ENCODE peak calls at places on chromosomes 7 and 10, in five cellular contexts. One of them, this sample, is unnamed.

GRCh38 chr7:27746978-27747377 is 7.0 kb downstream of the TAX1BP1 start:
- DNase-seq in endothelial cell of umbilical vein: no peak
- DNase-seq in colonic mucosa: no peak
- DNase-seq in IMR-90: peak; percentile 6
- DNase-seq in PC-3: peak; percentile 24
- DNase-seq in this sample: no peak

GRCh38 chr10:78301891-78302738 is 268.5 kb downstream of the RPS24 start:
- DNase-seq in endothelial cell of umbilical vein: no peak
- DNase-seq in colonic mucosa: peak; percentile 18
- DNase-seq in IMR-90: peak; percentile 21
- DNase-seq in PC-3: peak; percentile 68
- DNase-seq in this sample: no peak

GRCh38 chr7:79130715-79131114 is 322.8 kb downstream of the MAGI2 start:
- DNase-seq in endothelial cell of umbilical vein: no peak
- DNase-seq in colonic mucosa: no peak
- DNase-seq in IMR-90: no peak
- DNase-seq in PC-3: no peak
- DNase-seq in this sample: no peak

GRCh38 chr7:102433319-102434038 is at the start of gene ORAI2:
- DNase-seq in endothelial cell of umbilical vein: peak; percentile 54
- DNase-seq in colonic mucosa: peak; percentile 82
- DNase-seq in IMR-90: peak; percentile 59
- DNase-seq in PC-3: peak; percentile 58
- DNase-seq in this sample: peak; percentile 96

GRCh38 chr7:108083980-108084379 is 46.2 kb downstream of the LAMB4 start:
- DNase-seq in endothelial cell of umbilical vein: peak; percentile 51
- DNase-seq in colonic mucosa: no peak
- DNase-seq in IMR-90: peak; percentile 41
- DNase-seq in PC-3: peak; percentile 44
- DNase-seq in this sample: no peak

GRCh38 chr7:33881316-33881715 is 24.0 kb upstream of the BMPER start:
- DNase-seq in endothelial cell of umbilical vein: no peak
- DNase-seq in colonic mucosa: no peak
- DNase-seq in IMR-90: no peak
- DNase-seq in PC-3: no peak
- DNase-seq in this sample: no peak

GRCh38 chr10:117214401-117214800 is 17.1 kb downstream of the KCNK18 start:
- DNase-seq in endothelial cell of umbilical vein: no peak
- DNase-seq in colonic mucosa: no peak
- DNase-seq in IMR-90: peak; percentile 17
- DNase-seq in PC-3: peak; percentile 60
- DNase-seq in this sample: no peak

GRCh38 chr7:79968249-79968648 is 166.4 kb upstream of the GNAI1 start:
- DNase-seq in endothelial cell of umbilical vein: no peak
- DNase-seq in colonic mucosa: no peak
- DNase-seq in IMR-90: no peak
- DNase-seq in PC-3: no peak
- DNase-seq in this sample: no peak

GRCh38 chr7:42222891-42223290 is 14.1 kb downstream of the GLI3 start:
- DNase-seq in endothelial cell of umbilical vein: no peak
- DNase-seq in colonic mucosa: no peak
- DNase-seq in IMR-90: no peak
- DNase-seq in PC-3: no peak
- DNase-seq in this sample: no peak

GRCh38 chr7:11236680-11237079 is 263.0 kb downstream of the PHF14 start:
- DNase-seq in endothelial cell of umbilical vein: no peak
- DNase-seq in colonic mucosa: no peak
- DNase-seq in IMR-90: no peak
- DNase-seq in PC-3: no peak
- DNase-seq in this sample: no peak

GRCh38 chr10:102775201-102775972 is 31.6 kb downstream of the WBP1L start:
- DNase-seq in endothelial cell of umbilical vein: peak; percentile 45
- DNase-seq in colonic mucosa: no peak
- DNase-seq in IMR-90: peak; percentile 15
- DNase-seq in PC-3: no peak
- DNase-seq in this sample: peak; percentile 79

GRCh38 chr10:52677087-52677486 is 95.5 kb downstream of the MBL2 start:
- DNase-seq in endothelial cell of umbilical vein: peak; percentile 54
- DNase-seq in colonic mucosa: no peak
- DNase-seq in IMR-90: no peak
- DNase-seq in PC-3: peak; percentile 36
- DNase-seq in this sample: no peak

GRCh38 chr10:17847586-17848296 is 38.6 kb downstream of the MRC1 start:
- DNase-seq in endothelial cell of umbilical vein: peak; percentile 31
- DNase-seq in colonic mucosa: no peak
- DNase-seq in IMR-90: peak; percentile 34
- DNase-seq in PC-3: peak; percentile 30
- DNase-seq in this sample: no peak

GRCh38 chr7:82054544-82054943 is 284.7 kb upstream of the HGF start:
- DNase-seq in endothelial cell of umbilical vein: no peak
- DNase-seq in colonic mucosa: no peak
- DNase-seq in IMR-90: peak; percentile 58
- DNase-seq in PC-3: no peak
- DNase-seq in this sample: no peak

GRCh38 chr10:58971806-58972491 is 204.5 kb upstream of the PHYHIPL start:
- DNase-seq in endothelial cell of umbilical vein: no peak
- DNase-seq in colonic mucosa: no peak
- DNase-seq in IMR-90: no peak
- DNase-seq in PC-3: no peak
- DNase-seq in this sample: no peak

GRCh38 chr7:116395125-116395791 is 104.3 kb upstream of the CAV2 start:
- DNase-seq in endothelial cell of umbilical vein: peak; percentile 88
- DNase-seq in colonic mucosa: no peak
- DNase-seq in IMR-90: peak; percentile 94
- DNase-seq in PC-3: peak; percentile 92
- DNase-seq in this sample: no peak

GRCh38 chr7:32941181-32941995 is 15.9 kb upstream of the FKBP9 start:
- DNase-seq in endothelial cell of umbilical vein: peak; percentile 31
- DNase-seq in colonic mucosa: peak; percentile 38
- DNase-seq in IMR-90: no peak
- DNase-seq in PC-3: no peak
- DNase-seq in this sample: no peak

GRCh38 chr10:75971402-75972211 is 540.2 kb downstream of the LRMDA start:
- DNase-seq in endothelial cell of umbilical vein: no peak
- DNase-seq in colonic mucosa: no peak
- DNase-seq in IMR-90: peak; percentile 52
- DNase-seq in PC-3: no peak
- DNase-seq in this sample: no peak

GRCh38 chr10:110175406-110175805 is 32.0 kb upstream of the MXI1 start:
- DNase-seq in endothelial cell of umbilical vein: no peak
- DNase-seq in colonic mucosa: no peak
- DNase-seq in IMR-90: peak; percentile 35
- DNase-seq in PC-3: peak; percentile 10
- DNase-seq in this sample: no peak

GRCh38 chr7:92504563-92504962 is 23.8 kb downstream of the PEX1 start:
- DNase-seq in endothelial cell of umbilical vein: no peak
- DNase-seq in colonic mucosa: no peak
- DNase-seq in IMR-90: no peak
- DNase-seq in PC-3: no peak
- DNase-seq in this sample: no peak

GRCh38 chr10:104809288-104810090 is 168.4 kb downstream of the SORCS3 start:
- DNase-seq in endothelial cell of umbilical vein: no peak
- DNase-seq in colonic mucosa: no peak
- DNase-seq in IMR-90: no peak
- DNase-seq in PC-3: peak; percentile 38
- DNase-seq in this sample: no peak

GRCh38 chr7:158966780-158967390 is 110.5 kb downstream of the DYNC2I1 start:
- DNase-seq in endothelial cell of umbilical vein: no peak
- DNase-seq in colonic mucosa: no peak
- DNase-seq in IMR-90: no peak
- DNase-seq in PC-3: no peak
- DNase-seq in this sample: no peak

GRCh38 chr10:123582084-123582989 is 83.8 kb upstream of the GPR26 start:
- DNase-seq in endothelial cell of umbilical vein: peak; percentile 69
- DNase-seq in colonic mucosa: peak; percentile 80
- DNase-seq in IMR-90: peak; percentile 45
- DNase-seq in PC-3: peak; percentile 72
- DNase-seq in this sample: peak; percentile 89

GRCh38 chr10:95266674-95267095 is 24.1 kb downstream of the PDLIM1 start:
- DNase-seq in endothelial cell of umbilical vein: peak; percentile 91
- DNase-seq in colonic mucosa: peak; percentile 42
- DNase-seq in IMR-90: peak; percentile 88
- DNase-seq in PC-3: peak; percentile 55
- DNase-seq in this sample: no peak

GRCh38 chr10:26242752-26243151 is 26.2 kb downstream of the GAD2 start:
- DNase-seq in endothelial cell of umbilical vein: no peak
- DNase-seq in colonic mucosa: no peak
- DNase-seq in IMR-90: no peak
- DNase-seq in PC-3: no peak
- DNase-seq in this sample: no peak

GRCh38 chr7:127678947-127679346 is 27.0 kb downstream of the SND1 start:
- DNase-seq in endothelial cell of umbilical vein: no peak
- DNase-seq in colonic mucosa: no peak
- DNase-seq in IMR-90: peak; percentile 71
- DNase-seq in PC-3: no peak
- DNase-seq in this sample: no peak

GRCh38 chr10:72297281-72297967 is 23.7 kb downstream of the DDIT4 start:
- DNase-seq in endothelial cell of umbilical vein: peak; percentile 85
- DNase-seq in colonic mucosa: peak; percentile 82
- DNase-seq in IMR-90: peak; percentile 90
- DNase-seq in PC-3: peak; percentile 74
- DNase-seq in this sample: peak; percentile 97

GRCh38 chr7:38863609-38864291 is 45.2 kb downstream of the VPS41 start:
- DNase-seq in endothelial cell of umbilical vein: peak; percentile 25
- DNase-seq in colonic mucosa: no peak
- DNase-seq in IMR-90: no peak
- DNase-seq in PC-3: peak; percentile 82
- DNase-seq in this sample: peak; percentile 83

GRCh38 chr10:74949843-74950765 is 123.7 kb downstream of the KAT6B start:
- DNase-seq in endothelial cell of umbilical vein: no peak
- DNase-seq in colonic mucosa: no peak
- DNase-seq in IMR-90: peak; percentile 16
- DNase-seq in PC-3: peak; percentile 42
- DNase-seq in this sample: no peak

GRCh38 chr10:117892681-117893220 is 154.0 kb downstream of the RAB11FIP2 start:
- DNase-seq in endothelial cell of umbilical vein: no peak
- DNase-seq in colonic mucosa: no peak
- DNase-seq in IMR-90: no peak
- DNase-seq in PC-3: no peak
- DNase-seq in this sample: no peak

GRCh38 chr7:77913977-77914607 is 115.5 kb downstream of the PHTF2 start:
- DNase-seq in endothelial cell of umbilical vein: no peak
- DNase-seq in colonic mucosa: no peak
- DNase-seq in IMR-90: peak; percentile 66
- DNase-seq in PC-3: no peak
- DNase-seq in this sample: no peak

GRCh38 chr10:46544989-46545791 is 11.3 kb downstream of the GPRIN2 start:
- DNase-seq in endothelial cell of umbilical vein: no peak
- DNase-seq in colonic mucosa: peak; percentile 24
- DNase-seq in IMR-90: no peak
- DNase-seq in PC-3: peak; percentile 34
- DNase-seq in this sample: peak; percentile 45

GRCh38 chr7:23353172-23353571 is 54.0 kb downstream of the MALSU1 start:
- DNase-seq in endothelial cell of umbilical vein: no peak
- DNase-seq in colonic mucosa: no peak
- DNase-seq in IMR-90: no peak
- DNase-seq in PC-3: no peak
- DNase-seq in this sample: no peak

GRCh38 chr7:157691521-157692155 is 354.8 kb downstream of the DNAJB6 start:
- DNase-seq in endothelial cell of umbilical vein: peak; percentile 4
- DNase-seq in colonic mucosa: no peak
- DNase-seq in IMR-90: no peak
- DNase-seq in PC-3: no peak
- DNase-seq in this sample: peak; percentile 69

GRCh38 chr10:7409045-7409731 is 1.6 kb downstream of the SFMBT2 start:
- DNase-seq in endothelial cell of umbilical vein: no peak
- DNase-seq in colonic mucosa: peak; percentile 29
- DNase-seq in IMR-90: no peak
- DNase-seq in PC-3: peak; percentile 8
- DNase-seq in this sample: peak; percentile 80

GRCh38 chr10:132563485-132564248 is 26.1 kb downstream of the INPP5A start:
- DNase-seq in endothelial cell of umbilical vein: no peak
- DNase-seq in colonic mucosa: no peak
- DNase-seq in IMR-90: no peak
- DNase-seq in PC-3: no peak
- DNase-seq in this sample: peak; percentile 67
- TF ChIP-seq CTCF in endothelial cell of umbilical vein: no peak
- TF ChIP-seq CTCF in colonic mucosa: no peak
- TF ChIP-seq CTCF in IMR-90: no peak
- TF ChIP-seq CTCF in PC-3: no peak
- TF ChIP-seq CTCF in this sample: no peak

GRCh38 chr7:70681111-70681846 is 450.7 kb upstream of the GALNT17 start:
- DNase-seq in endothelial cell of umbilical vein: no peak
- DNase-seq in colonic mucosa: no peak
- DNase-seq in IMR-90: no peak
- DNase-seq in PC-3: no peak
- DNase-seq in this sample: no peak
- H3K9ac ChIP-seq in endothelial cell of umbilical vein: no peak overlapping the region
- H3K9ac ChIP-seq in colonic mucosa: no peak overlapping the region
- H3K9ac ChIP-seq in IMR-90: no peak overlapping the region
- H3K9ac ChIP-seq in PC-3: no peak overlapping the region
- H3K9ac ChIP-seq in this sample: no peak overlapping the region

GRCh38 chr10:114087255-114087654 is 43.6 kb downstream of the ADRB1 start:
- DNase-seq in endothelial cell of umbilical vein: no peak
- DNase-seq in colonic mucosa: no peak
- DNase-seq in IMR-90: no peak
- DNase-seq in PC-3: no peak
- DNase-seq in this sample: no peak
- TF ChIP-seq CTCF in endothelial cell of umbilical vein: no peak
- TF ChIP-seq CTCF in colonic mucosa: no peak
- TF ChIP-seq CTCF in IMR-90: no peak
- TF ChIP-seq CTCF in PC-3: no peak
- TF ChIP-seq CTCF in this sample: no peak

DNA sequence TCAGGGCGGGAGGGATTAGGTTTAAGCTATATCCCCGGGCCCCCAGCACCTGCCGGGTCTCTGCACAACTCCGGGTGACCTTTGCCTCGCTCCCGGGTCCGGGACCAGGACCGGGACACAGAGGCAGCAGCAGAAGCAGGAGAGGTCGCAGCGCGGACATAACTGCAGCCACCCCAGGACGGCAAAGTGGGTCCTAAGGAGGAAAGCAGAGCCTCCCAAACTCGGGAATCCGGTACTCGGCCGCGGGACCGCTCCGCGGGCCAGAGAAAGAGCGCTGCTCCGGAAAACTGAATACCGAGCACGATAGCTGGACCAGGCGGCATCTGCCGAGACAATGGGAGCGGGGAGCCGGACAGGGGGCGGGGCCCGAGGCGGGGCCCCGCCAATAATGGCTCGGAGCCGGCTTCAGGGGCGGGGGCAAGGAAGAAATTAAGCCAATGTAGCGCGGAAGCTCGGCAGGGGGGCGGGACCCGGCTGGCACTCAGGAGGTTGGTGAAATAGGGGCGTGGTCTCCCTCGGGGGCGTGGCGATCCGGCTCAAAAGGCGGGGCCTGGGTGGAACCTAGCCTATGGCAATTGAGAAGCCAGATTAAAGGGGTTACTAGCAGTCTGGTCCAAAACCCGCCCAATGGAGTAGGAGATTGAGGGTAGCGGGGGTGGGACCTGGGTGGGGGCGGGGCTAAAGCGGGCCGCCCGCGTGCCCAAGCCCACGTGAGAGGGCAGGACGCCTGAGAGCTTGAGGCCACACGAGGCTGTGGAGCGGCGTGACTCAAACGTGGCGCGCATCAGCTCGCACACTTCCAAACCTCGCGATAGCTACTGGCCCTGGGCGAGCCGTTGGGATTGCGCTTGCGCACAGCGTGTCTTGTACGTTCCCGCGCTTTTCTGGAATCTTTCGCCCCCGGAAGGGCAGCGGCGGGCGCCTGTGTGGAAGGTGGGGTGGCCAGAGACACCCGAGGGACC is at the start of the genes GPC2 and STAG3:
- DNase-seq in endothelial cell of umbilical vein: peak; percentile 99
- DNase-seq in colonic mucosa: peak; percentile 99
- DNase-seq in IMR-90: peak; percentile 95
- DNase-seq in PC-3: peak; percentile 93
- DNase-seq in this sample: peak; percentile 97
- H3K9ac ChIP-seq in endothelial cell of umbilical vein: peak within 1 kb of the TSS; percentile 92
- H3K9ac ChIP-seq in colonic mucosa: peak within 1 kb of the TSS; percentile 56
- H3K9ac ChIP-seq in IMR-90: peak within 1 kb of the TSS; percentile 68
- H3K9ac ChIP-seq in PC-3: peak within 1 kb of the TSS; percentile 63
- H3K9ac ChIP-seq in this sample: no peak within 1 kb of the TSS